ENCODE peak calls at places on chromosome 6, in five cellular contexts. M, D, T, C and Q are unnamed samples.

GRCh38 chr6:147586044-147586443 is 77.6 kb downstream of the SAMD5 start:
- DNase-seq in T (no peak), C (peak), D (peak), M (no peak), Q (no peak)

GRCh38 chr6:77879527-77879926 is 226.7 kb downstream of the MEI4 start:
- DNase-seq in D (no peak), C (no peak), M (no peak), T (no peak), Q (no peak)

GRCh38 chr6:43847741-43848630 is 78.0 kb downstream of the VEGFA start:
- DNase-seq in T (no peak), M (no peak), C (no peak), D (no peak), Q (no peak)

GRCh38 chr6:121319112-121319553 is 15.1 kb downstream of the TBC1D32 start:
- DNase-seq in M (no peak), D (no peak), C (peak), T (no peak), Q (no peak)

GRCh38 chr6:144378437-144378836 is 93.3 kb downstream of the UTRN start:
- DNase-seq in T (no peak), C (peak), M (no peak), D (peak), Q (no peak)

GRCh38 chr6:117677553-117678131 is 2.4 kb downstream of the NUS1 start:
- DNase-seq in M (no peak), T (no peak), D (no peak), C (peak), Q (no peak)

GRCh38 chr6:12605888-12606345 is 110.7 kb upstream of the PHACTR1 start:
- DNase-seq in D (peak), M (no peak), T (no peak), C (peak), Q (peak)

GRCh38 chr6:45677381-45677992 is 299.8 kb upstream of the SUPT3H start:
- DNase-seq in T (no peak), C (peak), D (peak), M (no peak), Q (peak)

GRCh38 chr6:134457941-134458340 is 140.0 kb upstream of the SGK1 start:
- DNase-seq in M (no peak), T (no peak), D (no peak), C (no peak), Q (peak)

GRCh38 chr6:151075943-151076555 is 163.7 kb upstream of the AKAP12 start:
- DNase-seq in T (no peak), M (no peak), C (no peak), D (no peak), Q (no peak)

GRCh38 chr6:35512740-35513139 is at the start of gene TULP1:
- DNase-seq in M (no peak), D (no peak), C (no peak), T (peak), Q (no peak)

GRCh38 chr6:74466572-74466971 is 739.3 kb downstream of the COL12A1 start:
- DNase-seq in M (no peak), C (no peak), D (no peak), T (no peak), Q (no peak)

GRCh38 chr6:90044833-90045337 is 150.6 kb downstream of the GJA10 start:
- DNase-seq in C (peak), M (peak), T (no peak), D (no peak), Q (no peak)

GRCh38 chr6:166747644-166748595 is 120.9 kb upstream of the RPS6KA2 start:
- DNase-seq in C (no peak), M (no peak), T (no peak), D (no peak), Q (no peak)

GRCh38 chr6:49565855-49566254 is 15.4 kb downstream of the C6orf141 start:
- DNase-seq in M (no peak), D (no peak), C (no peak), T (no peak), Q (no peak)

GRCh38 chr6:17865243-17865642 is 122.2 kb downstream of the KIF13A start:
- DNase-seq in T (no peak), D (peak), M (no peak), C (no peak), Q (no peak)

GRCh38 chr6:15148356-15149058 is 97.4 kb upstream of the JARID2 start:
- DNase-seq in M (peak), C (peak), T (no peak), D (no peak), Q (peak)

GRCh38 chr6:141467881-141468280 is 664.8 kb upstream of the GJE1 start:
- DNase-seq in T (no peak), C (no peak), M (peak), D (no peak), Q (peak)

GRCh38 chr6:34547921-34548644 is 8.0 kb downstream of the SPDEF start:
- DNase-seq in M (no peak), T (no peak), C (no peak), D (peak), Q (no peak)

GRCh38 chr6:46734867-46735719 is at the start of gene PLA2G7:
- DNase-seq in T (peak), D (no peak), M (no peak), C (peak), Q (no peak)

GRCh38 chr6:15073344-15073789 is 172.5 kb upstream of the JARID2 start:
- DNase-seq in T (no peak), D (no peak), C (no peak), M (no peak), Q (peak)

GRCh38 chr6:39056191-39056590 is 7.6 kb downstream of the GLP1R start:
- DNase-seq in D (no peak), T (no peak), C (no peak), M (no peak), Q (no peak)

GRCh38 chr6:35425284-35425683 is 26.9 kb upstream of the FANCE start:
- DNase-seq in C (peak), D (no peak), M (peak), T (no peak), Q (no peak)

GRCh38 chr6:154414021-154414813 is 57.6 kb upstream of the IPCEF1 start:
- DNase-seq in C (no peak), D (no peak), T (no peak), M (no peak), Q (no peak)

GRCh38 chr6:122033564-122034181 is 365.8 kb upstream of the HSF2 start:
- DNase-seq in T (no peak), M (peak), C (peak), D (no peak), Q (peak)

GRCh38 chr6:120994573-120994967 is 339.7 kb downstream of the TBC1D32 start:
- DNase-seq in C (no peak), D (no peak), M (no peak), T (no peak), Q (no peak)

GRCh38 chr6:150886155-150886554 is 20.7 kb downstream of the MTHFD1L start:
- DNase-seq in M (no peak), D (no peak), C (no peak), T (no peak), Q (no peak)

GRCh38 chr6:155154158-155154830 is 109.5 kb upstream of the CLDN20 start:
- DNase-seq in T (no peak), C (peak), D (peak), M (peak), Q (no peak)

GRCh38 chr6:53793318-53793975 is 1.4 kb upstream of the LRRC1 start:
- DNase-seq in D (peak), M (no peak), T (peak), C (peak), Q (peak)

GRCh38 chr6:85920782-85921181 is 278.1 kb upstream of the SYNCRIP start:
- DNase-seq in T (no peak), D (no peak), C (no peak), M (no peak), Q (no peak)

GRCh38 chr6:20486641-20487040 is 47.6 kb upstream of the CDKAL1 start:
- DNase-seq in C (no peak), M (no peak), T (no peak), D (no peak), Q (no peak)

GRCh38 chr6:4256969-4257368 is 121.6 kb upstream of the ECI2 start:
- DNase-seq in T (no peak), M (peak), D (no peak), C (no peak), Q (no peak)

GRCh38 chr6:72650081-72650745 is 28.3 kb downstream of the KCNQ5 start:
- DNase-seq in D (no peak), M (no peak), C (peak), T (no peak), Q (no peak)

GRCh38 chr6:149636116-149636515 is 12.4 kb downstream of the KATNA1 start:
- DNase-seq in C (peak), T (no peak), M (no peak), D (peak), Q (no peak)

GRCh38 chr6:8059129-8059528 is 5.1 kb downstream of the BLOC1S5 start:
- DNase-seq in M (no peak), C (peak), T (no peak), D (no peak), Q (peak)
- TF ChIP-seq CTCF in M (peak), C (peak), T (no peak), D (peak), Q (peak)

DNA sequence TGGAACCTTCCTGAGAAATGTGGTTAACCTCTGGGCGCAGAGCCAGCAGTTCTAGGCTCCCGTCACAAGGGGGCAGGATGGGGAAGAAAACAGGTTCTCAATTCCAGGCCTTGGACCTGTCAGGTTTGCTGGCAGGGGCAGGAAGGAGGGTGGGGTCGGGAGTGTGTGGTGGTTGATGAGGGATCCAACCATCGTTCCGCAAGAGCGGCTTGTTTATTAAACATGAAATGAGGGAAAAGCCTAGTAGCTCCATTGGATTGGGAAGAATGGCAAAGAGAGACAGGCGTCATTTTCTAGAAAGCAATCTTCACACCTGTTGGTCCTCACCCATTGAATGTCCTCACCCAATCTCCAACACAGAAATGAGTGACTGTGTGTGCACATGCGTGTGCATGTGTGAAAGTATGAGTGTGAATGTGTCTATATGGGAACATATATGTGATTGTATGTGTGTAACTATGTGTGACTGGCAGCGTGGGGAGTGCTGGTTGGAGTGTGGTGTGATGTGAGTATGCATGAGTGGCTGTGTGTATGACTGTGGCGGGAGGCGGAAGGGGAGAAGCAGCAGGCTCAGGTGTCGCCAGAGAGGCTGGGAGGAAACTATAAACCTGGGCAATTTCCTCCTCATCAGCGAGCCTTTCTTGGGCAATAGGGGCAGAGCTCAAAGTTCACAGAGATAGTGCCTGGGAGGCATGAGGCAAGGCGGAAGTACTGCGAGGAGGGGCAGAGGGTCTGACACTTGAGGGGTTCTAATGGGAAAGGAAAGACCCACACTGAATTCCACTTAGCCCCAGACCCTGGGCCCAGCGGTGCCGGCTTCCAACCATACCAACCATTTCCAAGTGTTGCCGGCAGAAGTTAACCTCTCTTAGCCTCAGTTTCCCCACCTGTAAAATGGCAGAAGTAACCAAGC is 29.6 kb downstream of the SRSF3 start:
- DNase-seq in C (peak), T (peak), D (peak), M (no peak), Q (peak)
- H3K4me3 ChIP-seq in C (no peak), T (no peak), D (no peak), M (no peak), Q (no peak)

DNA sequence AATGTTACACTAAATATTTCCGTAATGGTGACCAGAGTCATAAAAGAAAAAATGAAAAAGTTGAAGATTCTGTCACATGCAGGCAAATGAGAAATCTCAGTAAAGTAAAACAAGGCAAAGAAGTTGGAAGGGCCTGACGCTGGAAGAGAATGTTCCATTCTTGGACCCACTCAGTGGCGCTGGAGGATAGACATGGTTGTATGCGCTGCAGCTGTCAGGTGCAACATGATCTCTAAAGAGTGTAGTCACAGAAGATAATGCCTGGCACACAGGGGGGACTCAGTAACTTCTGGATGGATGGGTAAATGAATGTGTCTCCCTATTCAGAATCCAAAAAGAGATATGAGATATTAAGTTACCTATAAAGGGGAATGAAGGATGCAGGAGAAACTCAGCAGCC is 116.3 kb downstream of the FAXC start:
- DNase-seq in D (no peak), C (no peak), M (no peak), T (no peak), Q (no peak)
- TF ChIP-seq CTCF in D (no peak), C (no peak), M (no peak), T (no peak), Q (no peak)

GRCh38 chr6:31829633-31830492 is 2.3 kb downstream of the HSPA1B start:
- DNase-seq in C (peak), T (no peak), M (no peak), D (peak), Q (peak)

GRCh38 chr6:31834704-31835375 is 7.3 kb downstream of the HSPA1B start:
- DNase-seq in C (no peak), T (peak), M (no peak), D (peak), Q (peak)

GRCh38 chr6:31834367-31834703 is 6.8 kb downstream of the HSPA1B start:
- DNase-seq in C (peak), D (peak), M (no peak), T (peak), Q (peak)

GRCh38 chr6:31827286-31828079 is at the start of gene HSPA1B:
- DNase-seq in T (peak), M (peak), C (peak), D (peak), Q (peak)

DNA sequence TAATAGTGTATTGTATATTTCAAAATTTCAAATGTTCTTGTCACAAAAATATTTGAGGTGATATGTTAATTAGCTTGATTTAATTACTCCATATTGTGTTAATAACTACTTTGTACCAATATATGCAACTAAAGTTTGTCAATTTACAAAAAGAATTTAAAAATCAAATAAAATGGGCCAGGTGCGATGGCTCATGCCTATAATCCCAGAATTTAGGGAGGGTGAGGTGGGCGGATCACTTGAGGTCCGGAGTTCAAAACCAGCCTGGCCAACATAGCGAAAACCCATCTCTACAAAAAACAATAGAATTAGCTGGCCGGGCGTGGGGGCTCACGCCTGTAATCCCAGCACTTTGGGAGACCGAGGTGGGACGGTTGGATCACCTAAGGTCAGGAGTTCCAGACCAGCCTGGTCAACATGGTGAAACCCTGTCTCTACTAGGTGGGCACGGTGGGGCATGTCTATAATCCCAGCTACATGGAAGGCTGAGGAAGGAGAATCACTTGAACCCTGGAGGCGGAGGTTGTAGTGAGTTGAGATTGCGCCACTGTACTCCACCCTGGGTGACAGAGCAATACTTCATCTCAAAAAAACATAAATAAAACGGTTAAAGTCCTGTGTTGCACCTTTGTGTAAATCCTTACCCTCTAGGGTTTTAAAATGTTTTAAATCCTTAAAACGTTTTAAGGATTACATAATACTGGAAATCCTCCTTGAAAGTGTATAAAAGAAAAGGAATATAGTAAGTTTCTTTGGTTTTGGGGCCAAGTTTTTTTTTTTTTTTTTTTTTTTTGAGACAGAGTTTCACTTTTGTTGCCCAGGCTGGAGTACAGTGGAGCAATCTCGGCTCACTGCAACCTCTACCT is 4.0 kb downstream of the HSPA1B start:
- DNase-seq in M (no peak), T (no peak), C (no peak), D (peak), Q (no peak)
- H3K4me3 ChIP-seq in M (peak), T (peak), C (no peak), D (peak), Q (peak)

GRCh38 chr6:168452685-168453377 is 11.8 kb downstream of the SMOC2 start:
- DNase-seq in M (no peak), D (no peak), T (no peak), C (no peak), Q (no peak)

GRCh38 chr6:168450921-168451320 is 9.9 kb downstream of the SMOC2 start:
- DNase-seq in D (no peak), M (no peak), T (no peak), C (no peak), Q (no peak)

GRCh38 chr6:168448243-168448855 is 7.4 kb downstream of the SMOC2 start:
- DNase-seq in M (no peak), D (no peak), C (no peak), T (no peak), Q (no peak)

GRCh38 chr6:168447741-168448140 is 6.8 kb downstream of the SMOC2 start:
- DNase-seq in D (no peak), T (no peak), M (no peak), C (no peak), Q (no peak)

GRCh38 chr6:168451805-168452204 is 10.8 kb downstream of the SMOC2 start:
- DNase-seq in D (no peak), C (no peak), T (no peak), M (no peak), Q (no peak)
- TF ChIP-seq CTCF in D (no peak), C (peak), T (no peak), M (no peak), Q (no peak)

DNA sequence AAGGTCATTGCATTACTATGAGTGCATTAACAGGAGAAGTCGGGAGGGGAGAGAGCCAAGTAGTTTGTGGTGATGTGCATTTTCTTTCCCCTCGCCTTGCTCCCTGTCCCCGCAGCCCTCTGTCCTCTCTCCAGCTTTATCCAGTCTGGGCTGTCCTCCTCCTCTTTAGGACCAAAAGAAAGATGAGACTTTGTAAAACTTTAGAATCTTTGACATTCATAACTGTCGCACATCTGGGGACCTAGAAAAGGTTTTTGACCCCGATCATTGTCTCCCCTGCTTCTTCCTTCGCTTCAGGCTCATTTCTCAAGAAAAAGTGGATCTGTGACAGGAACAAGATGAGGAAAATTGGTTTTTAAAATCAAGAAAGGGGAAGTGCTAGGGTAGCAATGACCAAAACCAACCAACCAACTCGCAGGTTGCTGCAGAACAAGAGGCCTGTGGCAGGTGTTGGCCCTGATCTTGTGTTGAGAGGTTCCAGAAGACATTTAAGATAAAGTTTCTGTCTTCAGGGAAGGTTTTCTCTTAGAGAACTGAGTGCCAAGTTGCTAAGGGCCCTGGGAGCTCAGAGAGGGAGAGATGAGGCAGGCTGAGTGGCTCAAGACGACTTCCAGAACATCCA is 17.6 kb downstream of the SYTL3 start:
- DNase-seq in T (no peak), C (no peak), D (peak), M (no peak), Q (no peak)
- H3K4me3 ChIP-seq in T (no peak), C (no peak), D (no peak), M (no peak), Q (no peak)

GRCh38 chr6:108622601-108623335 is 62.1 kb downstream of the FOXO3 start:
- DNase-seq in M (peak), T (no peak), D (no peak), C (peak), Q (no peak)
- TF ChIP-seq CTCF in M (peak), T (no peak), D (no peak), C (peak), Q (no peak)

GRCh38 chr6:473759-474453 is 82.4 kb downstream of the IRF4 start:
- DNase-seq in T (peak), M (no peak), D (no peak), C (no peak), Q (no peak)
- H3K4me3 ChIP-seq in T (no peak), M (no peak), D (no peak), C (no peak), Q (no peak)